ENCODE peak calls at places on chromosomes 1 and 21, in eight cellular contexts. B, U, F, C, S, D, Q and E are unnamed samples.

GRCh38 chr1:184982002-184982954 is 8.0 kb upstream of the NIBAN1 start:
- DNase-seq in B (no peak), U (peak), F (peak), C (peak), S (peak), D (peak), Q (no peak), E (peak)

GRCh38 chr1:91569411-91570104 is 68.9 kb downstream of the CDC7 start:
- DNase-seq in B (no peak), U (no peak), F (peak), C (peak), S (peak), D (peak), Q (no peak), E (peak)

GRCh38 chr1:2199042-2199810 is 4.7 kb upstream of the FAAP20 start:
- DNase-seq in B (no peak), U (peak), F (peak), C (peak), S (peak), D (peak), Q (no peak), E (peak)

GRCh38 chr1:174398246-174398645 is 49.5 kb upstream of the GPR52 start:
- DNase-seq in B (no peak), U (no peak), F (no peak), C (peak), S (no peak), D (peak), Q (no peak), E (no peak)

GRCh38 chr1:242430956-242431355 is 93.5 kb downstream of the PLD5 start:
- DNase-seq in B (no peak), U (no peak), F (no peak), C (no peak), S (no peak), D (no peak), Q (no peak), E (no peak)

GRCh38 chr1:23122023-23122738 is 46.5 kb downstream of the LUZP1 start:
- DNase-seq in B (no peak), U (no peak), F (no peak), C (peak), S (peak), D (peak), Q (no peak), E (peak)

GRCh38 chr1:192740214-192740613 is 68.6 kb upstream of the RGS2 start:
- DNase-seq in B (no peak), U (no peak), F (no peak), C (no peak), S (no peak), D (no peak), Q (no peak), E (no peak)

GRCh38 chr1:51063121-51063520 is 38.9 kb upstream of the C1orf185 start:
- DNase-seq in B (no peak), U (no peak), F (no peak), C (peak), S (peak), D (peak), Q (no peak), E (no peak)

GRCh38 chr1:228781161-228781771 is 46.0 kb downstream of the RHOU start:
- DNase-seq in B (no peak), U (no peak), F (no peak), C (peak), S (no peak), D (peak), Q (no peak), E (peak)

GRCh38 chr21:41876396-41876795 is 2.7 kb downstream of the PRDM15 start:
- DNase-seq in B (no peak), U (no peak), F (no peak), C (no peak), S (no peak), D (no peak), Q (no peak), E (no peak)

GRCh38 chr1:235511470-235512240 is 7.4 kb upstream of the B3GALNT2 start:
- DNase-seq in B (no peak), U (no peak), F (no peak), C (peak), S (no peak), D (peak), Q (no peak), E (no peak)

GRCh38 chr1:161940866-161941591 is 82.6 kb downstream of the OLFML2B start:
- DNase-seq in B (no peak), U (no peak), F (no peak), C (peak), S (no peak), D (no peak), Q (no peak), E (no peak)

GRCh38 chr1:223860051-223860559 is 14.4 kb upstream of the TP53BP2 start:
- DNase-seq in B (no peak), U (no peak), F (no peak), C (no peak), S (no peak), D (no peak), Q (no peak), E (no peak)

GRCh38 chr1:48006318-48006717 is 9.1 kb upstream of the TRABD2B start:
- DNase-seq in B (no peak), U (no peak), F (no peak), C (no peak), S (no peak), D (no peak), Q (no peak), E (no peak)

GRCh38 chr1:202291961-202292712 is 49.6 kb downstream of the UBE2T start:
- DNase-seq in B (no peak), U (no peak), F (no peak), C (peak), S (peak), D (peak), Q (no peak), E (no peak)

GRCh38 chr1:169604781-169605560 is 18.7 kb upstream of the F5 start:
- DNase-seq in B (no peak), U (no peak), F (no peak), C (no peak), S (no peak), D (no peak), Q (no peak), E (no peak)